ENCODE peak calls at places on chromosomes 12 and 14, in ten cellular contexts. C is IMR-90, O is SK-N-SH, M is astrocyte, Z is neuronal stem cell, W is H1, G is fibroblast of lung, T is neural progenitor cell, Q is mammary epithelial cell, R is mesendoderm. D is an unnamed sample.
A peak's percentile ranks its signal among the peaks of the same experiment; 100 is the strongest.

GRCh38 chr12:82361461-82361915 is 3.2 kb downstream of the METTL25 start:
- DNase-seq in C (no peak), O (no peak), M (no peak), Z (no peak), W (no peak), G (no peak), T (no peak), Q (no peak), R (no peak), D (peak; percentile 74)

GRCh38 chr12:9711664-9712063 is 21.2 kb downstream of the CLECL1 start:
- DNase-seq in C (peak; percentile 16), O (no peak), M (no peak), Z (no peak), W (no peak), G (peak; percentile 31), T (no peak), Q (no peak), R (peak; percentile 85), D (no peak)

GRCh38 chr14:33780035-33780434 is 170.8 kb downstream of the EGLN3 start:
- DNase-seq in C (no peak), O (no peak), M (no peak), Z (no peak), W (no peak), G (no peak), T (no peak), Q (no peak), R (no peak), D (no peak)

GRCh38 chr14:104927432-104927816 is 2.7 kb downstream of the PLD4 start:
- DNase-seq in C (no peak), O (peak; percentile 36), M (no peak), Z (no peak), W (no peak), G (no peak), T (no peak), Q (no peak), R (no peak), D (peak; percentile 75)

GRCh38 chr12:52198454-52199215 is 6.8 kb upstream of the KRT80 start:
- DNase-seq in C (no peak), O (no peak), M (no peak), Z (no peak), W (no peak), G (no peak), T (no peak), Q (no peak), R (no peak), D (peak; percentile 74)

GRCh38 chr14:53062856-53063255 is 90.3 kb downstream of the DDHD1 start:
- DNase-seq in C (peak; percentile 70), O (no peak), M (peak; percentile 66), Z (no peak), W (no peak), G (peak; percentile 76), T (no peak), Q (no peak), R (no peak), D (no peak)

GRCh38 chr14:92994942-92995341 is 72.0 kb downstream of the CHGA start:
- DNase-seq in C (no peak), O (no peak), M (no peak), Z (no peak), W (no peak), G (no peak), T (no peak), Q (no peak), R (peak; percentile 31), D (no peak)

GRCh38 chr12:30515351-30515750 is 180.3 kb downstream of the IPO8 start:
- DNase-seq in C (no peak), O (peak; percentile 10), M (peak; percentile 27), Z (peak; percentile 11), W (no peak), G (peak; percentile 32), T (peak; percentile 55), Q (no peak), R (peak; percentile 53), D (no peak)

GRCh38 chr12:113862570-113863454 is 103.3 kb downstream of the RBM19 start:
- DNase-seq in C (peak; percentile 94), O (no peak), M (peak; percentile 93), Z (no peak), W (no peak), G (peak; percentile 94), T (no peak), Q (peak; percentile 2), R (peak; percentile 88), D (no peak)

GRCh38 chr14:44910826-44911225 is 50.9 kb downstream of the KLHL28 start:
- DNase-seq in C (no peak), O (no peak), M (no peak), Z (no peak), W (no peak), G (no peak), T (no peak), Q (no peak), R (no peak), D (no peak)

GRCh38 chr12:19222566-19222965 is 93.0 kb downstream of the PLEKHA5 start:
- DNase-seq in C (no peak), O (no peak), M (no peak), Z (no peak), W (no peak), G (no peak), T (no peak), Q (no peak), R (no peak), D (no peak)

GRCh38 chr12:127599441-127599840 is 667.5 kb upstream of the TMEM132C start:
- DNase-seq in C (no peak), O (no peak), M (no peak), Z (no peak), W (no peak), G (no peak), T (no peak), Q (no peak), R (no peak), D (no peak)

GRCh38 chr14:73461478-73462077 is 3.2 kb upstream of the NUMB start:
- DNase-seq in C (no peak), O (no peak), M (no peak), Z (no peak), W (no peak), G (no peak), T (no peak), Q (no peak), R (no peak), D (no peak)

GRCh38 chr14:73462078-73462715 is 3.9 kb upstream of the NUMB start:
- DNase-seq in C (peak; percentile 43), O (peak; percentile 62), M (peak; percentile 37), Z (no peak), W (no peak), G (peak; percentile 54), T (peak; percentile 19), Q (no peak), R (peak; percentile 29), D (no peak)

GRCh38 chr14:73462815-73463214 is 4.5 kb upstream of the NUMB start:
- DNase-seq in C (no peak), O (peak; percentile 48), M (no peak), Z (no peak), W (peak; percentile 1), G (no peak), T (no peak), Q (no peak), R (no peak), D (no peak)

GRCh38 chr14:73458219-73458976 is at the start of gene NUMB:
- DNase-seq in C (peak; percentile 100), O (peak; percentile 96), M (peak; percentile 100), Z (peak; percentile 100), W (peak; percentile 93), G (peak; percentile 100), T (peak; percentile 99), Q (peak; percentile 100), R (peak; percentile 100), D (peak; percentile 98)

GRCh38 chr14:73460691-73461127 is 2.4 kb upstream of the NUMB start:
- DNase-seq in C (peak; percentile 77), O (no peak), M (peak; percentile 80), Z (no peak), W (no peak), G (peak; percentile 84), T (no peak), Q (peak; percentile 55), R (no peak), D (no peak)
- H3K4me1 ChIP-seq in C (peaks cover 15% of the 10 kb centered on the region), O (peaks cover 36% of the 10 kb centered on the region), M (peaks cover 43% of the 10 kb centered on the region), Z (peaks cover 4% of the 10 kb centered on the region), W (no peaks in the 10 kb centered on the region), G (peaks cover 34% of the 10 kb centered on the region), T (peaks cover 30% of the 10 kb centered on the region), Q (peaks cover 55% of the 10 kb centered on the region), R (peaks cover 2% of the 10 kb centered on the region), D (peaks cover 18% of the 10 kb centered on the region)

GRCh38 chr12:53811606-53812005 is 59.8 kb upstream of the CISTR start:
- DNase-seq in C (no peak), O (no peak), M (no peak), Z (no peak), W (no peak), G (no peak), T (no peak), Q (no peak), R (no peak), D (no peak)
- H3K4me3 ChIP-seq in C (no peak overlapping the region), O (no peak overlapping the region), M (no peak overlapping the region), Z (no peak overlapping the region), W (no peak overlapping the region), G (no peak overlapping the region), T (no peak overlapping the region), Q (no peak overlapping the region), R (no peak overlapping the region), D (no peak overlapping the region)

DNA sequence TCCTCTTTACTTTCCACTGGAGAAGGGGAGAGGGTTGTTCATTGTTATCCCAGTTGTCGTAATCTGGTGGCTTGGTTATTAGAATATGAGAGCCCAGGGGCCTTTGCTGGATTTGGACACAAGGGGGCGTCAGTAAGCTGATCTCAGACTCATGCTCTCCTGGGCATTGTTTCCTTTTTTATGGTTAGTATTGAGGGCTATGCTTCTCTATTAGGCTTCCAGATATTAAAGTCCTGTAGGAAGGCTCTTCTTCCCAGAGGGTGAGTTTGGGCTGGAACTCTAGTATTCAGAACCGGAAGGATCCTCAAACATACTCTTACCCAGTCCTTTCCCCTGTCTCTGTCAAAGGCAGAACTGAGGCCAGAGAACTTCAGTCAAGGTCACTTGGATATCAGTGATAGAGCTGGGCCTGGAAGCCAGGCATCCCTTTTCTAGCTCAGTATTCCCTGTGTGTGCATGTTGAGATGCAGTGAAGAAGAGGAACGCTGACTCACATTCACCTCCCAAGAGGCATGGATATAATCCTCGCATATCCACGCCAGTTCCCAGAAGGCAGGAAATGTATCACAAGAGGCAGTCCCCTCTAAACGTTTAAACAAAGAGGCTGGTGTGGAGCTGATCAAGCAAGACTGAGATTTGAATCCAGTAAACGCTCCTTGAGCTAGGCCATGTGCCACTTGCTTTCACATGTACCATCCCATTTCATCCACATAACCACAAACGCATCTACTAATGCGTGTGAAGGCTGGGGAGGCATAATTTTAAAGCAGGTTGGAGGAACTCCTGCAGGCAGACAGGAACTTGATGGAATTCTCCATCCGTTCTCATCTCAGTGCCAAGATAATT is 41.6 kb downstream of the UBE3B start:
- DNase-seq in C (peak; percentile 92), O (peak; percentile 81), M (peak; percentile 85), Z (peak; percentile 67), W (peak; percentile 86), G (peak; percentile 89), T (peak; percentile 73), Q (peak; percentile 31), R (peak; percentile 58), D (no peak)
- H3K9ac ChIP-seq in C (no peak overlapping the region), O (no peak overlapping the region), M (peak overlapping the region; percentile 66), Z (no peak overlapping the region), W (no peak overlapping the region), G (no peak overlapping the region), T (no peak overlapping the region), Q (no peak overlapping the region), R (peak overlapping the region; percentile 23), D (no peak overlapping the region)

DNA sequence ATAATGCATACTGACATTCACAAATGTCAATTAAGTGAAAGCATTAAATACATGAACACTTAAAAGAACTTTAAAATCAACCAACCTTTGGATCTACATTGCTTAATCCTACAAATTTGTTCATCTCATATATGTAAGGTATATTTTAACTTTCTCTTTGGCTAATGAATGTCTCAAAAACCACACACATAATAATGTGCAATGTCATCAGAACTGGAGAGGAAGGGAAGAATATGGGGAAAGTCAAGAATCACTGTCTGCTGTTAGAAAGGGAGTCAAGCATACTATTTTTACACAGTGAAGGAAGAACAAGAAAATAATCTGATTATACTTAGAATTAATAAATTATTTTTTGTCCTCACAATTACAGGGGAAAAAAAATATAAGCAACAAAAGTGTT is 4.9 kb downstream of the GMFB start:
- DNase-seq in C (no peak), O (no peak), M (no peak), Z (no peak), W (no peak), G (no peak), T (no peak), Q (no peak), R (no peak), D (no peak)
- H3K4me1 ChIP-seq in C (peaks cover 3% of the 10 kb centered on the region), O (peaks cover 5% of the 10 kb centered on the region), M (peaks cover 19% of the 10 kb centered on the region), Z (no peaks in the 10 kb centered on the region), W (no peaks in the 10 kb centered on the region), G (peaks cover 2% of the 10 kb centered on the region), T (peaks cover 9% of the 10 kb centered on the region), Q (peaks cover 28% of the 10 kb centered on the region), R (no peaks in the 10 kb centered on the region), D (peaks cover 5% of the 10 kb centered on the region)